ENCODE peak calls at places on chromosomes 4 and X, in eight cellular contexts. One of them, this sample, is unnamed.

GRCh38 chr4:169971456-169972015 is 54.7 kb downstream of the MFAP3L start:
- DNase-seq in stimulated activated CD4-positive, alpha-beta T cell treated with anti-CD3 and anti-CD28 coated beads, Interleukin-12 subunit alpha, Interleukin-12 subunit beta, amount 100 ng/mL, for 24 hours: no peak
- DNase-seq in activated CD4-positive, alpha-beta T cell treated with anti-CD3 and anti-CD28 coated beads, Interleukin-2, amount 10 ng/mL, durations not matched to agents 7 days and 5 days: no peak
- DNase-seq in occipital lobe: no peak
- DNase-seq in neural progenitor cell: no peak
- DNase-seq in hippocampal formation: peak; percentile 73
- DNase-seq in retina: peak; percentile 38
- DNase-seq in keratinocyte: no peak
- DNase-seq in this sample: no peak

GRCh38 chr4:60926624-60927023 is 273.5 kb upstream of the ADGRL3 start:
- DNase-seq in stimulated activated CD4-positive, alpha-beta T cell treated with anti-CD3 and anti-CD28 coated beads, Interleukin-12 subunit alpha, Interleukin-12 subunit beta, amount 100 ng/mL, for 24 hours: no peak
- DNase-seq in activated CD4-positive, alpha-beta T cell treated with anti-CD3 and anti-CD28 coated beads, Interleukin-2, amount 10 ng/mL, durations not matched to agents 7 days and 5 days: no peak
- DNase-seq in occipital lobe: no peak
- DNase-seq in neural progenitor cell: no peak
- DNase-seq in hippocampal formation: no peak
- DNase-seq in retina: no peak
- DNase-seq in keratinocyte: no peak
- DNase-seq in this sample: no peak

GRCh38 chr4:183807420-183808101 is 97.5 kb upstream of the STOX2 start:
- DNase-seq in stimulated activated CD4-positive, alpha-beta T cell treated with anti-CD3 and anti-CD28 coated beads, Interleukin-12 subunit alpha, Interleukin-12 subunit beta, amount 100 ng/mL, for 24 hours: no peak
- DNase-seq in activated CD4-positive, alpha-beta T cell treated with anti-CD3 and anti-CD28 coated beads, Interleukin-2, amount 10 ng/mL, durations not matched to agents 7 days and 5 days: no peak
- DNase-seq in occipital lobe: no peak
- DNase-seq in neural progenitor cell: peak; percentile 30
- DNase-seq in hippocampal formation: no peak
- DNase-seq in retina: no peak
- DNase-seq in keratinocyte: no peak
- DNase-seq in this sample: no peak

GRCh38 chr4:164648849-164649212 is 105.1 kb upstream of the SMIM31 start:
- DNase-seq in stimulated activated CD4-positive, alpha-beta T cell treated with anti-CD3 and anti-CD28 coated beads, Interleukin-12 subunit alpha, Interleukin-12 subunit beta, amount 100 ng/mL, for 24 hours: no peak
- DNase-seq in activated CD4-positive, alpha-beta T cell treated with anti-CD3 and anti-CD28 coated beads, Interleukin-2, amount 10 ng/mL, durations not matched to agents 7 days and 5 days: no peak
- DNase-seq in occipital lobe: no peak
- DNase-seq in neural progenitor cell: no peak
- DNase-seq in hippocampal formation: no peak
- DNase-seq in retina: no peak
- DNase-seq in keratinocyte: no peak
- DNase-seq in this sample: no peak

GRCh38 chr4:11424000-11424399 is 4.7 kb downstream of the HS3ST1 start:
- DNase-seq in stimulated activated CD4-positive, alpha-beta T cell treated with anti-CD3 and anti-CD28 coated beads, Interleukin-12 subunit alpha, Interleukin-12 subunit beta, amount 100 ng/mL, for 24 hours: no peak
- DNase-seq in activated CD4-positive, alpha-beta T cell treated with anti-CD3 and anti-CD28 coated beads, Interleukin-2, amount 10 ng/mL, durations not matched to agents 7 days and 5 days: peak; percentile 40
- DNase-seq in occipital lobe: no peak
- DNase-seq in neural progenitor cell: peak; percentile 74
- DNase-seq in hippocampal formation: no peak
- DNase-seq in retina: peak; percentile 44
- DNase-seq in keratinocyte: peak; percentile 35
- DNase-seq in this sample: no peak

GRCh38 chr4:179125870-179126269 is 1683.6 kb upstream of the AGA start:
- DNase-seq in stimulated activated CD4-positive, alpha-beta T cell treated with anti-CD3 and anti-CD28 coated beads, Interleukin-12 subunit alpha, Interleukin-12 subunit beta, amount 100 ng/mL, for 24 hours: no peak
- DNase-seq in activated CD4-positive, alpha-beta T cell treated with anti-CD3 and anti-CD28 coated beads, Interleukin-2, amount 10 ng/mL, durations not matched to agents 7 days and 5 days: no peak
- DNase-seq in occipital lobe: no peak
- DNase-seq in neural progenitor cell: no peak
- DNase-seq in hippocampal formation: no peak
- DNase-seq in retina: no peak
- DNase-seq in keratinocyte: no peak
- DNase-seq in this sample: no peak

GRCh38 chr4:167966161-167966560 is 126.2 kb upstream of the ANXA10 start:
- DNase-seq in stimulated activated CD4-positive, alpha-beta T cell treated with anti-CD3 and anti-CD28 coated beads, Interleukin-12 subunit alpha, Interleukin-12 subunit beta, amount 100 ng/mL, for 24 hours: no peak
- DNase-seq in activated CD4-positive, alpha-beta T cell treated with anti-CD3 and anti-CD28 coated beads, Interleukin-2, amount 10 ng/mL, durations not matched to agents 7 days and 5 days: no peak
- DNase-seq in occipital lobe: no peak
- DNase-seq in neural progenitor cell: no peak
- DNase-seq in hippocampal formation: no peak
- DNase-seq in retina: no peak
- DNase-seq in keratinocyte: no peak
- DNase-seq in this sample: peak; percentile 91

GRCh38 chr4:105624530-105624929 is 72.1 kb downstream of the ARHGEF38 start:
- DNase-seq in stimulated activated CD4-positive, alpha-beta T cell treated with anti-CD3 and anti-CD28 coated beads, Interleukin-12 subunit alpha, Interleukin-12 subunit beta, amount 100 ng/mL, for 24 hours: no peak
- DNase-seq in activated CD4-positive, alpha-beta T cell treated with anti-CD3 and anti-CD28 coated beads, Interleukin-2, amount 10 ng/mL, durations not matched to agents 7 days and 5 days: no peak
- DNase-seq in occipital lobe: peak; percentile 15
- DNase-seq in neural progenitor cell: no peak
- DNase-seq in hippocampal formation: peak; percentile 4
- DNase-seq in retina: no peak
- DNase-seq in keratinocyte: no peak
- DNase-seq in this sample: no peak

GRCh38 chr4:25913056-25913850 is 767 bp upstream of the SMIM20 start:
- DNase-seq in stimulated activated CD4-positive, alpha-beta T cell treated with anti-CD3 and anti-CD28 coated beads, Interleukin-12 subunit alpha, Interleukin-12 subunit beta, amount 100 ng/mL, for 24 hours: peak; percentile 8
- DNase-seq in activated CD4-positive, alpha-beta T cell treated with anti-CD3 and anti-CD28 coated beads, Interleukin-2, amount 10 ng/mL, durations not matched to agents 7 days and 5 days: peak; percentile 26
- DNase-seq in occipital lobe: no peak
- DNase-seq in neural progenitor cell: peak; percentile 87
- DNase-seq in hippocampal formation: no peak
- DNase-seq in retina: no peak
- DNase-seq in keratinocyte: no peak
- DNase-seq in this sample: no peak

GRCh38 chr4:112214397-112215264 is 17.0 kb upstream of the AP1AR start:
- DNase-seq in stimulated activated CD4-positive, alpha-beta T cell treated with anti-CD3 and anti-CD28 coated beads, Interleukin-12 subunit alpha, Interleukin-12 subunit beta, amount 100 ng/mL, for 24 hours: no peak
- DNase-seq in activated CD4-positive, alpha-beta T cell treated with anti-CD3 and anti-CD28 coated beads, Interleukin-2, amount 10 ng/mL, durations not matched to agents 7 days and 5 days: no peak
- DNase-seq in occipital lobe: no peak
- DNase-seq in neural progenitor cell: no peak
- DNase-seq in hippocampal formation: no peak
- DNase-seq in retina: no peak
- DNase-seq in keratinocyte: no peak
- DNase-seq in this sample: peak; percentile 20

GRCh38 chr4:32633421-32633820 is 1913.3 kb downstream of the PCDH7 start:
- DNase-seq in stimulated activated CD4-positive, alpha-beta T cell treated with anti-CD3 and anti-CD28 coated beads, Interleukin-12 subunit alpha, Interleukin-12 subunit beta, amount 100 ng/mL, for 24 hours: no peak
- DNase-seq in activated CD4-positive, alpha-beta T cell treated with anti-CD3 and anti-CD28 coated beads, Interleukin-2, amount 10 ng/mL, durations not matched to agents 7 days and 5 days: no peak
- DNase-seq in occipital lobe: no peak
- DNase-seq in neural progenitor cell: no peak
- DNase-seq in hippocampal formation: no peak
- DNase-seq in retina: no peak
- DNase-seq in keratinocyte: no peak
- DNase-seq in this sample: no peak

GRCh38 chrX:45751156-45751555 is 550.5 kb upstream of the DIPK2B start:
- DNase-seq in stimulated activated CD4-positive, alpha-beta T cell treated with anti-CD3 and anti-CD28 coated beads, Interleukin-12 subunit alpha, Interleukin-12 subunit beta, amount 100 ng/mL, for 24 hours: no peak
- DNase-seq in activated CD4-positive, alpha-beta T cell treated with anti-CD3 and anti-CD28 coated beads, Interleukin-2, amount 10 ng/mL, durations not matched to agents 7 days and 5 days: no peak
- DNase-seq in occipital lobe: no peak
- DNase-seq in neural progenitor cell: no peak
- DNase-seq in hippocampal formation: no peak
- DNase-seq in retina: no peak
- DNase-seq in keratinocyte: no peak
- DNase-seq in this sample: no peak

GRCh38 chrX:68710870-68711576 is 63.6 kb downstream of the STARD8 start:
- DNase-seq in stimulated activated CD4-positive, alpha-beta T cell treated with anti-CD3 and anti-CD28 coated beads, Interleukin-12 subunit alpha, Interleukin-12 subunit beta, amount 100 ng/mL, for 24 hours: no peak
- DNase-seq in activated CD4-positive, alpha-beta T cell treated with anti-CD3 and anti-CD28 coated beads, Interleukin-2, amount 10 ng/mL, durations not matched to agents 7 days and 5 days: peak; percentile 8
- DNase-seq in occipital lobe: no peak
- DNase-seq in neural progenitor cell: peak; percentile 68
- DNase-seq in hippocampal formation: no peak
- DNase-seq in retina: no peak
- DNase-seq in keratinocyte: peak; percentile 13
- DNase-seq in this sample: no peak

GRCh38 chrX:132169554-132169953 is 41.7 kb upstream of the FRMD7 start:
- DNase-seq in stimulated activated CD4-positive, alpha-beta T cell treated with anti-CD3 and anti-CD28 coated beads, Interleukin-12 subunit alpha, Interleukin-12 subunit beta, amount 100 ng/mL, for 24 hours: no peak
- DNase-seq in activated CD4-positive, alpha-beta T cell treated with anti-CD3 and anti-CD28 coated beads, Interleukin-2, amount 10 ng/mL, durations not matched to agents 7 days and 5 days: no peak
- DNase-seq in occipital lobe: no peak
- DNase-seq in neural progenitor cell: no peak
- DNase-seq in hippocampal formation: no peak
- DNase-seq in retina: no peak
- DNase-seq in keratinocyte: no peak
- DNase-seq in this sample: peak; percentile 12

GRCh38 chrX:76550016-76550415 is 122.5 kb downstream of the MAGEE1 start:
- DNase-seq in stimulated activated CD4-positive, alpha-beta T cell treated with anti-CD3 and anti-CD28 coated beads, Interleukin-12 subunit alpha, Interleukin-12 subunit beta, amount 100 ng/mL, for 24 hours: no peak
- DNase-seq in activated CD4-positive, alpha-beta T cell treated with anti-CD3 and anti-CD28 coated beads, Interleukin-2, amount 10 ng/mL, durations not matched to agents 7 days and 5 days: no peak
- DNase-seq in occipital lobe: no peak
- DNase-seq in neural progenitor cell: no peak
- DNase-seq in hippocampal formation: no peak
- DNase-seq in retina: no peak
- DNase-seq in keratinocyte: no peak
- DNase-seq in this sample: no peak

GRCh38 chr4:627751-628150 is 2.4 kb downstream of the PDE6B start:
- DNase-seq in stimulated activated CD4-positive, alpha-beta T cell treated with anti-CD3 and anti-CD28 coated beads, Interleukin-12 subunit alpha, Interleukin-12 subunit beta, amount 100 ng/mL, for 24 hours: no peak
- DNase-seq in activated CD4-positive, alpha-beta T cell treated with anti-CD3 and anti-CD28 coated beads, Interleukin-2, amount 10 ng/mL, durations not matched to agents 7 days and 5 days: no peak
- DNase-seq in occipital lobe: no peak
- DNase-seq in neural progenitor cell: no peak
- DNase-seq in hippocampal formation: no peak
- DNase-seq in retina: no peak
- DNase-seq in keratinocyte: no peak
- DNase-seq in this sample: no peak

This sample was measured in NCI-H526 treated with DMSO at 0.1 percent for 48 hours.